ENCODE peak calls at places on chromosomes 7 and 10, in ten cellular contexts. J, G, P, Q, M, Z, A, K, R and W are unnamed samples.

GRCh38 chr7:47814905-47815613 is 133.2 kb downstream of the PKD1L1 start:
- DNase-seq in J (no peak), G (no peak), P (no peak), Q (no peak), M (no peak), Z (no peak), A (peak), K (no peak), R (no peak), W (no peak)

GRCh38 chr7:84729284-84729683 is 457.6 kb downstream of the SEMA3D start:
- DNase-seq in J (no peak), G (peak), P (no peak), Q (no peak), M (peak), Z (no peak), A (no peak), K (no peak), R (no peak), W (no peak)

GRCh38 chr7:82335001-82335400 is 108.6 kb downstream of the CACNA2D1 start:
- DNase-seq in J (no peak), G (no peak), P (no peak), Q (no peak), M (no peak), Z (no peak), A (no peak), K (no peak), R (no peak), W (no peak)

GRCh38 chr10:15515207-15515606 is 144.1 kb upstream of the FAM171A1 start:
- DNase-seq in J (peak), G (no peak), P (no peak), Q (no peak), M (no peak), Z (peak), A (no peak), K (no peak), R (no peak), W (no peak)

GRCh38 chr7:84139986-84140729 is 54.4 kb downstream of the SEMA3A start:
- DNase-seq in J (no peak), G (peak), P (no peak), Q (no peak), M (no peak), Z (peak), A (no peak), K (no peak), R (no peak), W (no peak)

GRCh38 chr10:60140681-60141632 is 234.6 kb upstream of the CCDC6 start:
- DNase-seq in J (no peak), G (peak), P (no peak), Q (peak), M (no peak), Z (peak), A (peak), K (peak), R (peak), W (no peak)

GRCh38 chr7:2200584-2200980 is 32.2 kb downstream of the MAD1L1 start:
- DNase-seq in J (peak), G (no peak), P (no peak), Q (no peak), M (no peak), Z (no peak), A (no peak), K (no peak), R (no peak), W (peak)

GRCh38 chr7:207418-208127 is 15.2 kb downstream of the FAM20C start:
- DNase-seq in J (no peak), G (no peak), P (no peak), Q (peak), M (no peak), Z (no peak), A (peak), K (no peak), R (no peak), W (no peak)

GRCh38 chr10:121910673-121911420 is 17.0 kb downstream of the ATE1 start:
- DNase-seq in J (no peak), G (peak), P (peak), Q (no peak), M (peak), Z (peak), A (no peak), K (no peak), R (no peak), W (no peak)

GRCh38 chr10:102744374-102745051 is 765 bp downstream of the WBP1L start:
- DNase-seq in J (no peak), G (peak), P (no peak), Q (no peak), M (no peak), Z (no peak), A (no peak), K (no peak), R (no peak), W (no peak)

GRCh38 chr10:102648889-102649752 is 4.8 kb downstream of the TRIM8 start:
- DNase-seq in J (peak), G (no peak), P (no peak), Q (no peak), M (no peak), Z (no peak), A (no peak), K (no peak), R (peak), W (no peak)

GRCh38 chr7:87598234-87599009 is 2.3 kb downstream of the ABCB1 start:
- DNase-seq in J (no peak), G (no peak), P (no peak), Q (no peak), M (no peak), Z (no peak), A (no peak), K (no peak), R (no peak), W (no peak)

GRCh38 chr10:78844956-78845355 is 223.8 kb upstream of the ZMIZ1 start:
- DNase-seq in J (no peak), G (no peak), P (no peak), Q (no peak), M (no peak), Z (no peak), A (no peak), K (no peak), R (no peak), W (no peak)

GRCh38 chr7:98826400-98826799 is 43.4 kb downstream of the TMEM130 start:
- DNase-seq in J (peak), G (no peak), P (no peak), Q (no peak), M (no peak), Z (no peak), A (no peak), K (no peak), R (no peak), W (no peak)

GRCh38 chr10:101845903-101846302 is 2.3 kb upstream of the KCNIP2 start:
- DNase-seq in J (no peak), G (no peak), P (no peak), Q (no peak), M (no peak), Z (no peak), A (no peak), K (no peak), R (peak), W (no peak)

GRCh38 chr7:3404490-3404889 is 103.4 kb downstream of the SDK1 start:
- DNase-seq in J (no peak), G (peak), P (no peak), Q (no peak), M (no peak), Z (peak), A (no peak), K (no peak), R (no peak), W (no peak)

GRCh38 chr10:86162036-86162435 is 204.6 kb downstream of the GRID1 start:
- DNase-seq in J (no peak), G (no peak), P (no peak), Q (no peak), M (no peak), Z (no peak), A (no peak), K (no peak), R (peak), W (no peak)

GRCh38 chr7:106015586-106016218 is 52.6 kb downstream of the CDHR3 start:
- DNase-seq in J (no peak), G (no peak), P (no peak), Q (no peak), M (no peak), Z (no peak), A (no peak), K (no peak), R (no peak), W (no peak)

GRCh38 chr7:140121321-140121720 is 55.5 kb downstream of the KDM7A start:
- DNase-seq in J (no peak), G (no peak), P (no peak), Q (no peak), M (no peak), Z (no peak), A (no peak), K (no peak), R (no peak), W (no peak)

GRCh38 chr10:71449026-71449425 is 52.3 kb downstream of the CDH23 start:
- DNase-seq in J (no peak), G (no peak), P (no peak), Q (no peak), M (no peak), Z (no peak), A (no peak), K (no peak), R (no peak), W (no peak)

GRCh38 chr10:9175200-9175599 is 1120.7 kb downstream of the GATA3 start:
- DNase-seq in J (no peak), G (peak), P (no peak), Q (no peak), M (no peak), Z (no peak), A (no peak), K (no peak), R (no peak), W (no peak)

GRCh38 chr10:52409195-52409594 is 95.1 kb downstream of the DKK1 start:
- DNase-seq in J (no peak), G (peak), P (no peak), Q (no peak), M (no peak), Z (no peak), A (no peak), K (no peak), R (no peak), W (no peak)

GRCh38 chr10:129365767-129366400 is 101.2 kb upstream of the MGMT start:
- DNase-seq in J (no peak), G (no peak), P (no peak), Q (no peak), M (no peak), Z (peak), A (peak), K (no peak), R (no peak), W (no peak)

GRCh38 chr10:44696496-44696895 is 214.6 kb upstream of the TMEM72 start:
- DNase-seq in J (no peak), G (no peak), P (no peak), Q (no peak), M (no peak), Z (no peak), A (no peak), K (no peak), R (no peak), W (no peak)
- TF ChIP-seq CTCF in J (no peak), G (no peak), P (no peak), Q (no peak), M (no peak), Z (no peak), A (no peak), K (no peak), R (no peak), W (no peak)

DNA sequence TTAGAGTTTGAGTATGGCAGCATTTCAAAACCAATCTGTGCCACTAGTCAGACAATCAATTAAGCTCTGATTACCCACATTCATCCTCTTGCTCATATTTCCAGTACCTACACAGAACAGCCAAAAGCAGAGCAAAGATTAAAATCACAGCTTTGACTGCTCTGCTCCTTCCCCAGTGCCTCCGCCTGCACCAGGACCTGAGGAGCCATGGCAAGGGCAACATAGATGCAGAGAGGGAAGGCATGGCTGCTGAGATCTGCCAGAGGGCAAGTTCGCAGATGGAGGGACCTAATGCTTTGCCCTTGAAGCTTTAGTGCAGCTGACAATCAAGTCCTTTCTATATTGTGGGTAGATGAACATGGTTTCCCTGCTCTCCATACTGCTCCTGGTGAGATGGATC is 148.1 kb downstream of the HTR7 start:
- DNase-seq in J (no peak), G (no peak), P (no peak), Q (no peak), M (no peak), Z (no peak), A (no peak), K (no peak), R (no peak), W (no peak)
- TF ChIP-seq CTCF in J (no peak), G (no peak), P (no peak), Q (no peak), M (no peak), Z (no peak), A (no peak), K (no peak), R (no peak), W (no peak)

DNA sequence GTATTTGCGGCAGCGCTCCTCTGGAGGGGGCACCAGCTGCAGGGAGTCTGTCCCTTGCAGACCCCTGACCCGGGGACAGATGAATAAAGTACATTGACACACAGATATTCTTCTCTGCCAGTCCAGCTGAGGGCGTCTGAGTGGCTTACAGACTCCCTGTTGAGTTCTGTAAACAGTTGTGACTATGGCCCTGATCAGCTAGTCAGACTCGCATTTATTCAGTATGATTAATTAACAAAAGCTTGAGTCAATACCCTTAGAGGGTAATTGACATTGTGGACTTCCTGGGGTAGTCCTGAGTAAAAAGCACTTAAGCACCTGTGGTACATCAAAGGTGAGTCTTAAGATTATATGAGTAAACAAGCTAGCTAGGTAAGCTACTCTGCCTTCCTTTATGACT is 21.0 kb downstream of the ANKRD30A start:
- DNase-seq in J (no peak), G (no peak), P (no peak), Q (no peak), M (no peak), Z (no peak), A (no peak), K (no peak), R (no peak), W (no peak)
- TF ChIP-seq CTCF in J (no peak), G (no peak), P (no peak), Q (no peak), M (no peak), Z (no peak), A (no peak), K (no peak), R (no peak), W (no peak)

GRCh38 chr7:45306752-45307305 is 149.2 kb downstream of the RAMP3 start:
- DNase-seq in J (no peak), G (no peak), P (no peak), Q (no peak), M (no peak), Z (no peak), A (no peak), K (no peak), R (no peak), W (no peak)

GRCh38 chr7:45311597-45311996 is 154.0 kb downstream of the RAMP3 start:
- DNase-seq in J (no peak), G (no peak), P (no peak), Q (no peak), M (no peak), Z (no peak), A (no peak), K (no peak), R (no peak), W (no peak)
- TF ChIP-seq CTCF in J (no peak), G (no peak), P (no peak), Q (no peak), M (no peak), Z (no peak), A (no peak), K (no peak), R (no peak), W (no peak)

DNA sequence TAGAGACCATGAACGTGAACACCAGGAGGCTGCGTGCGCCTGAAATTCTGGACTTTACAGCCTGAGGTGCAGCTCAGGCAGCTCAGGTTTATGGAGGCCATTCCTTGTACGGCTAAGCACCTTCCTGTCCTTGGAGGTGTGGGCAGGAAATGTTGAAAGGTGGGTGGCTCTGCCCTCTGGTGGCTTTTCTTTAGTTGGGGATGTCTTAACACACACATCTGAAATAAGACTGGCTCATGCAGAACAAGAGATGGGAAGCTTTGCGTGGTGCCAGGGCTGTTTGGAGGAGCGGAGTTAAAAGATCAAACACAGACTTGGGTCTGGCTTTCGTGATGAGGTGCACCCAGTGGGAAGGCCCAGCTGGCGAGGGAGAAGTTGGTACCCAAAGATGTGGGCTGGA is 64.1 kb downstream of the DOCK1 start:
- DNase-seq in J (no peak), G (peak), P (peak), Q (no peak), M (no peak), Z (peak), A (peak), K (no peak), R (peak), W (no peak)
- TF ChIP-seq CTCF in J (peak), G (peak), P (peak), Q (no peak), M (peak), Z (no peak), A (no peak), K (peak), R (peak), W (peak)

DNA sequence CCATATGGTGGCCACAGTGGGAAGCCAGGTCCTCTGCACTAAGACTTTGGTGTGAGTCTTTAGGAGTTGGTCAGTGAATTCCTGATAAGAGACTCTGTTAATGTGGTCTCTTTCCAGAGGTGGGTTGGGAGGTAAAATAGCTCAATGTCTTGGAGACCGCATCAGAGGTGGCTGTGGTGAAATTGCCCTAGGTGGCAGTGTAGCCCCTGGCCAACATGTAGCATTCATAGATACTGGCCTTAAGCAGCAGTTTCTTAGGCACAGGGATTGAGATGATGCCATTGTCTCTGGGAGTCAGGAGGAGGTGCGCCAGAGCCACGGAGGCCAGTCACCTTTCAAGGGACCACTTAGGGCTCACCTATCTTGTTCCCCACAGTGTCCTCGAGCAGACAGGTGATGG is 202.8 kb downstream of the CREB5 start:
- DNase-seq in J (peak), G (no peak), P (no peak), Q (no peak), M (no peak), Z (no peak), A (peak), K (no peak), R (no peak), W (no peak)
- TF ChIP-seq CTCF in J (peak), G (no peak), P (no peak), Q (no peak), M (no peak), Z (no peak), A (no peak), K (peak), R (no peak), W (peak)